ENCODE peak calls at places on chromosomes 5 and 9, in seven cellular contexts. Y is AG09309; U is activated CD8-positive, alpha-beta memory T cell treated with anti-CD3 and anti-CD28 coated beads for 4 hours; H is Ammon's horn; O is T-helper 1 cell; J is activated effector memory CD4-positive, alpha-beta T cell treated with Interleukin-2 at 50 U/mL for 16 hours; V is MV-4-11. T is an unnamed sample.

GRCh38 chr5:10295619-10296326 is 11.9 kb downstream of the CMBL start:
- DNase-seq in Y (no peak), U (no peak), H (no peak), O (no peak), J (no peak), V (no peak), T (no peak)

GRCh38 chr9:129685220-129685932 is 19.9 kb downstream of the PRRX2 start:
- DNase-seq in Y (no peak), U (no peak), H (no peak), O (no peak), J (no peak), V (no peak), T (no peak)

GRCh38 chr9:105661011-105661410 is 1.2 kb upstream of the TAL2 start:
- DNase-seq in Y (no peak), U (no peak), H (peak), O (no peak), J (no peak), V (no peak), T (no peak)

GRCh38 chr5:100827481-100827889 is 75.6 kb downstream of the ST8SIA4 start:
- DNase-seq in Y (no peak), U (no peak), H (no peak), O (no peak), J (no peak), V (peak), T (no peak)

GRCh38 chr5:67201897-67202549 is 5.4 kb upstream of the CD180 start:
- DNase-seq in Y (no peak), U (no peak), H (no peak), O (no peak), J (no peak), V (peak), T (no peak)

GRCh38 chr5:176947847-176948246 is 48.7 kb upstream of the HK3 start:
- DNase-seq in Y (no peak), U (no peak), H (no peak), O (no peak), J (no peak), V (no peak), T (no peak)

GRCh38 chr5:6328173-6328572 is 50.2 kb downstream of the MED10 start:
- DNase-seq in Y (no peak), U (no peak), H (no peak), O (no peak), J (no peak), V (peak), T (no peak)

GRCh38 chr5:38555354-38556114 is 912 bp downstream of the LIFR start:
- DNase-seq in Y (no peak), U (no peak), H (no peak), O (no peak), J (no peak), V (no peak), T (no peak)

GRCh38 chr5:149273237-149273636 is 1.6 kb downstream of the AFAP1L1 start:
- DNase-seq in Y (no peak), U (no peak), H (no peak), O (no peak), J (no peak), V (no peak), T (no peak)

GRCh38 chr5:174727794-174728662 is 3.6 kb downstream of the MSX2 start:
- DNase-seq in Y (no peak), U (no peak), H (no peak), O (no peak), J (no peak), V (no peak), T (no peak)

GRCh38 chr9:106872641-106873040 is 9.7 kb downstream of the ZNF462 start:
- DNase-seq in Y (no peak), U (no peak), H (no peak), O (no peak), J (no peak), V (no peak), T (no peak)

GRCh38 chr9:31028137-31028536 is 1356.3 kb upstream of the ACO1 start:
- DNase-seq in Y (no peak), U (no peak), H (no peak), O (no peak), J (no peak), V (no peak), T (no peak)

GRCh38 chr5:55110156-55110680 is 7.8 kb downstream of the GZMA start:
- DNase-seq in Y (no peak), U (no peak), H (no peak), O (no peak), J (no peak), V (no peak), T (no peak)

GRCh38 chr5:67771791-67772190 is 443.8 kb upstream of the PIK3R1 start:
- DNase-seq in Y (no peak), U (no peak), H (no peak), O (no peak), J (no peak), V (no peak), T (no peak)

GRCh38 chr5:66960373-66961137 is 236.0 kb downstream of the CD180 start:
- DNase-seq in Y (no peak), U (no peak), H (peak), O (no peak), J (no peak), V (no peak), T (no peak)

GRCh38 chr9:132260846-132261245 is 93.9 kb downstream of the SETX start:
- DNase-seq in Y (no peak), U (no peak), H (no peak), O (no peak), J (no peak), V (no peak), T (no peak)

GRCh38 chr5:135242496-135243193 is 156.4 kb downstream of the MACROH2A1 start:
- DNase-seq in Y (no peak), U (no peak), H (peak), O (no peak), J (no peak), V (no peak), T (no peak)

GRCh38 chr5:57171818-57172465 is 1.9 kb upstream of the GPBP1 start:
- DNase-seq in Y (no peak), U (no peak), H (no peak), O (no peak), J (no peak), V (no peak), T (no peak)

GRCh38 chr5:126884269-126884819 is 107.4 kb downstream of the LMNB1 start:
- DNase-seq in Y (peak), U (no peak), H (no peak), O (no peak), J (no peak), V (no peak), T (no peak)

GRCh38 chr5:145718956-145719355 is 116.2 kb downstream of the PRELID2 start:
- DNase-seq in Y (no peak), U (no peak), H (no peak), O (no peak), J (no peak), V (no peak), T (no peak)

GRCh38 chr5:32613050-32613672 is 27.8 kb downstream of the SUB1 start:
- DNase-seq in Y (peak), U (peak), H (peak), O (peak), J (peak), V (peak), T (peak)

GRCh38 chr9:16899611-16900010 is 29.1 kb upstream of the BNC2 start:
- DNase-seq in Y (no peak), U (no peak), H (no peak), O (no peak), J (no peak), V (no peak), T (no peak)

GRCh38 chr5:176996780-176997179 is 9.8 kb downstream of the UIMC1 start:
- DNase-seq in Y (no peak), U (no peak), H (no peak), O (no peak), J (no peak), V (peak), T (no peak)

GRCh38 chr9:107989099-107989498 is 499.5 kb upstream of the KLF4 start:
- DNase-seq in Y (no peak), U (no peak), H (no peak), O (no peak), J (no peak), V (no peak), T (no peak)

GRCh38 chr5:14809369-14810144 is 62.0 kb downstream of the ANKH start:
- DNase-seq in Y (peak), U (peak), H (peak), O (peak), J (peak), V (peak), T (peak)

GRCh38 chr9:9804109-9804508 is 808.7 kb downstream of the PTPRD start:
- DNase-seq in Y (no peak), U (no peak), H (no peak), O (no peak), J (no peak), V (no peak), T (no peak)

GRCh38 chr9:81560851-81561732 is 128.3 kb downstream of the TLE1 start:
- DNase-seq in Y (no peak), U (no peak), H (no peak), O (no peak), J (no peak), V (no peak), T (no peak)

GRCh38 chr5:170353946-170354345 is 35.2 kb downstream of the KCNMB1 start:
- DNase-seq in Y (no peak), U (no peak), H (no peak), O (no peak), J (no peak), V (no peak), T (no peak)

GRCh38 chr5:148984333-148984732 is 78.5 kb downstream of the SH3TC2 start:
- DNase-seq in Y (no peak), U (no peak), H (no peak), O (no peak), J (no peak), V (no peak), T (no peak)

GRCh38 chr5:21792736-21793135 is 1060.4 kb downstream of the CDH12 start:
- DNase-seq in Y (no peak), U (no peak), H (no peak), O (no peak), J (no peak), V (no peak), T (no peak)

GRCh38 chr5:103283869-103284268 is 25.3 kb downstream of the MACIR start:
- DNase-seq in Y (no peak), U (no peak), H (no peak), O (no peak), J (no peak), V (no peak), T (no peak)

GRCh38 chr9:91659529-91660294 is 236.1 kb upstream of the NFIL3 start:
- DNase-seq in Y (no peak), U (no peak), H (peak), O (no peak), J (no peak), V (no peak), T (no peak)

GRCh38 chr9:103713631-103714030 is 380.5 kb upstream of the SMC2 start:
- DNase-seq in Y (no peak), U (no peak), H (no peak), O (no peak), J (no peak), V (no peak), T (no peak)